ENCODE peak calls at places on chromosomes 2 and 18, in nine cellular contexts. One of them, this sample, is unnamed. For H3K4me1 and H3K36me3, the result is how much of the 10 kb centered on the place peaks cover.

GRCh38 chr2:1750270-1750934 is 6.1 kb upstream of the PXDN start:
- DNase-seq in mammary epithelial cell: no peak
- DNase-seq in transverse colon: no peak
- DNase-seq in lower lobe of right lung: no peak
- DNase-seq in fibroblast of lung: no peak
- DNase-seq in CD8-positive, alpha-beta T cell: no peak
- DNase-seq in CD8-positive, alpha-beta memory T cell: no peak
- DNase-seq in astrocyte: no peak
- DNase-seq in naive thymus-derived CD4-positive, alpha-beta T cell: no peak
- DNase-seq in this sample: no peak

GRCh38 chr2:174399171-174399570 is 3.6 kb downstream of the SCRN3 start:
- DNase-seq in mammary epithelial cell: no peak
- DNase-seq in transverse colon: no peak
- DNase-seq in lower lobe of right lung: no peak
- DNase-seq in fibroblast of lung: peak
- DNase-seq in CD8-positive, alpha-beta T cell: no peak
- DNase-seq in CD8-positive, alpha-beta memory T cell: no peak
- DNase-seq in astrocyte: peak
- DNase-seq in naive thymus-derived CD4-positive, alpha-beta T cell: no peak
- DNase-seq in this sample: no peak

GRCh38 chr2:186704897-186705296 is 11.0 kb downstream of the FAM171B start:
- DNase-seq in mammary epithelial cell: no peak
- DNase-seq in transverse colon: no peak
- DNase-seq in lower lobe of right lung: no peak
- DNase-seq in fibroblast of lung: no peak
- DNase-seq in CD8-positive, alpha-beta T cell: no peak
- DNase-seq in CD8-positive, alpha-beta memory T cell: no peak
- DNase-seq in astrocyte: no peak
- DNase-seq in naive thymus-derived CD4-positive, alpha-beta T cell: no peak
- DNase-seq in this sample: no peak

GRCh38 chr2:54206596-54206995 is 49.4 kb downstream of the TSPYL6 start:
- DNase-seq in mammary epithelial cell: peak
- DNase-seq in transverse colon: no peak
- DNase-seq in lower lobe of right lung: no peak
- DNase-seq in fibroblast of lung: peak
- DNase-seq in CD8-positive, alpha-beta T cell: no peak
- DNase-seq in CD8-positive, alpha-beta memory T cell: no peak
- DNase-seq in astrocyte: no peak
- DNase-seq in naive thymus-derived CD4-positive, alpha-beta T cell: no peak
- DNase-seq in this sample: no peak

GRCh38 chr2:113136828-113137775 is 9.7 kb downstream of the IL1RN start:
- DNase-seq in mammary epithelial cell: no peak
- DNase-seq in transverse colon: no peak
- DNase-seq in lower lobe of right lung: no peak
- DNase-seq in fibroblast of lung: no peak
- DNase-seq in CD8-positive, alpha-beta T cell: peak
- DNase-seq in CD8-positive, alpha-beta memory T cell: peak
- DNase-seq in astrocyte: no peak
- DNase-seq in naive thymus-derived CD4-positive, alpha-beta T cell: peak
- DNase-seq in this sample: peak

GRCh38 chr2:28621172-28622100 is 125.6 kb downstream of the PLB1 start:
- DNase-seq in mammary epithelial cell: peak
- DNase-seq in transverse colon: peak
- DNase-seq in lower lobe of right lung: peak
- DNase-seq in fibroblast of lung: peak
- DNase-seq in CD8-positive, alpha-beta T cell: peak
- DNase-seq in CD8-positive, alpha-beta memory T cell: peak
- DNase-seq in astrocyte: peak
- DNase-seq in naive thymus-derived CD4-positive, alpha-beta T cell: peak
- DNase-seq in this sample: peak

GRCh38 chr2:19758658-19759057 is 143.1 kb downstream of the TTC32 start:
- DNase-seq in mammary epithelial cell: no peak
- DNase-seq in transverse colon: no peak
- DNase-seq in lower lobe of right lung: no peak
- DNase-seq in fibroblast of lung: no peak
- DNase-seq in CD8-positive, alpha-beta T cell: no peak
- DNase-seq in CD8-positive, alpha-beta memory T cell: no peak
- DNase-seq in astrocyte: no peak
- DNase-seq in naive thymus-derived CD4-positive, alpha-beta T cell: no peak
- DNase-seq in this sample: no peak

GRCh38 chr2:187874786-187875185 is 320.6 kb upstream of the TFPI start:
- DNase-seq in mammary epithelial cell: no peak
- DNase-seq in transverse colon: no peak
- DNase-seq in lower lobe of right lung: no peak
- DNase-seq in fibroblast of lung: no peak
- DNase-seq in CD8-positive, alpha-beta T cell: no peak
- DNase-seq in CD8-positive, alpha-beta memory T cell: no peak
- DNase-seq in astrocyte: no peak
- DNase-seq in naive thymus-derived CD4-positive, alpha-beta T cell: no peak
- DNase-seq in this sample: no peak

GRCh38 chr18:45619062-45619825 is 4.0 kb downstream of the SLC14A2 start:
- DNase-seq in mammary epithelial cell: no peak
- DNase-seq in transverse colon: peak
- DNase-seq in lower lobe of right lung: no peak
- DNase-seq in fibroblast of lung: no peak
- DNase-seq in CD8-positive, alpha-beta T cell: no peak
- DNase-seq in CD8-positive, alpha-beta memory T cell: no peak
- DNase-seq in astrocyte: no peak
- DNase-seq in naive thymus-derived CD4-positive, alpha-beta T cell: no peak
- DNase-seq in this sample: peak
- H3K4me1 ChIP-seq in mammary epithelial cell: under half
- H3K4me1 ChIP-seq in transverse colon: under half
- H3K4me1 ChIP-seq in lower lobe of right lung: under half
- H3K4me1 ChIP-seq in fibroblast of lung: under half
- H3K4me1 ChIP-seq in CD8-positive, alpha-beta T cell: under half
- H3K4me1 ChIP-seq in CD8-positive, alpha-beta memory T cell: under half
- H3K4me1 ChIP-seq in astrocyte: under half
- H3K4me1 ChIP-seq in naive thymus-derived CD4-positive, alpha-beta T cell: under half
- H3K4me1 ChIP-seq in this sample: under half

GRCh38 chr2:204737296-204737695 is 192.0 kb downstream of the PARD3B start:
- DNase-seq in mammary epithelial cell: no peak
- DNase-seq in transverse colon: no peak
- DNase-seq in lower lobe of right lung: no peak
- DNase-seq in fibroblast of lung: no peak
- DNase-seq in CD8-positive, alpha-beta T cell: no peak
- DNase-seq in CD8-positive, alpha-beta memory T cell: no peak
- DNase-seq in astrocyte: no peak
- DNase-seq in naive thymus-derived CD4-positive, alpha-beta T cell: no peak
- DNase-seq in this sample: no peak

GRCh38 chr2:204743368-204743960 is 198.2 kb downstream of the PARD3B start:
- DNase-seq in mammary epithelial cell: no peak
- DNase-seq in transverse colon: no peak
- DNase-seq in lower lobe of right lung: no peak
- DNase-seq in fibroblast of lung: no peak
- DNase-seq in CD8-positive, alpha-beta T cell: no peak
- DNase-seq in CD8-positive, alpha-beta memory T cell: no peak
- DNase-seq in astrocyte: no peak
- DNase-seq in naive thymus-derived CD4-positive, alpha-beta T cell: no peak
- DNase-seq in this sample: no peak

DNA sequence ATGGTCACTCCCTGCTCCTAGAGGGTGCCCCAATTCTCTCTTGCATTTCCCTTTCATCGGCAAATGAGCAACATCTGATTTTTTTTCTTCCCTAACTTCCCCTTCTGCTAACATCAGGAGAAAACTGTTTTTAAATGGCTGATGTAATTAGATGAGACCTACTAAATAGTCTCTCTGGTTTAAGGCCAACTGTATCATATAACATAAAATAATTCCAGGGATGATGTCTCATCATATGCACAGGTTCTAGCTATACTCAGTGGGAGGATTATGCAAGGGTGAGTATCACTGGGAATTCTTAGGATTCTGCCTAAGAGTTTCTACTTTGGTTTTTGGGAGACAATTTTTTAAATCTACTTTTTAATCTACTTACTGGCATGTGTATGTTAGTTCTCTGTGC is 193.4 kb downstream of the PARD3B start:
- DNase-seq in mammary epithelial cell: no peak
- DNase-seq in transverse colon: no peak
- DNase-seq in lower lobe of right lung: no peak
- DNase-seq in fibroblast of lung: no peak
- DNase-seq in CD8-positive, alpha-beta T cell: no peak
- DNase-seq in CD8-positive, alpha-beta memory T cell: no peak
- DNase-seq in astrocyte: no peak
- DNase-seq in naive thymus-derived CD4-positive, alpha-beta T cell: no peak
- DNase-seq in this sample: no peak
- H3K36me3 ChIP-seq in mammary epithelial cell: under half
- H3K36me3 ChIP-seq in transverse colon: under half
- H3K36me3 ChIP-seq in lower lobe of right lung: under half
- H3K36me3 ChIP-seq in fibroblast of lung: under half
- H3K36me3 ChIP-seq in CD8-positive, alpha-beta T cell: under half
- H3K36me3 ChIP-seq in CD8-positive, alpha-beta memory T cell: under half
- H3K36me3 ChIP-seq in astrocyte: under half
- H3K36me3 ChIP-seq in naive thymus-derived CD4-positive, alpha-beta T cell: under half
- H3K36me3 ChIP-seq in this sample: under half

DNA sequence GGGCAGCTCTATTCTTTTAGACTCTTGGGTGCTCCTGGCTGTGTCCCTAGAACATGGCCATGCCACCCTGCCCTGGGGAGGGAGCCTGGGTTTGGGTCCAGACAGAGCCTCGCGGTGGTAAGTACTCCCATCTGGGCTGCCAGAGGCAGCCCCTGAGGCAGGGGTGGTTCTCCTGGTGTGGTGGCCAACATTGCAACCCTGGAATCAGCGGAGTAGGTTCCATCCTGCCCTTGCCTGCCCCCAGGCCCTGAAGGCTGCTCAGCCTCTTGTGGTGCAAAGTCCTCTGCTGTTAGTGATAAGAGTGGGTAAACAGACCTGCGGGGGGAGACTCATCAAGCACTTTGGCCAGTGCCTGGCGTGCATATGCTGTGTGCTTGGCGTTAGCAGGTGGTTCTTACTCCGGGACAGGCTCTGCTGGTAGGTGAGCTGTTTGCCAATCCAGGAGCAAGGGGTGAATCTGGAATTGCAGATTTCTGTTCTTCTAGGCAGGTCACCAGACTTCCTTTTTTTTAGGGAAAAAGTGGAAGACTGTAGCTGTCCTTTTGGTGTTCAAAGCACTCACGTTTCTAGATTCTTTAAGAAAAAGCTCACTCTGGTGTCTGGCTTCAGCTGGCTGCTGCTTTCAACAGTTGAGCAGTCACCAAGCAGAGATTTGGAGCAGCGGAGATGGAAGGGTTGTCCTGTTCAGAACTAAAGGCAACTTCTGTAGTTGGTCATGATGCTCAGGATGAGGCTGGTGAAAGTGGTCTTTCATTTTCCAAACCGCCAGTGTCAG is 3.2 kb downstream of the CNNM3 start:
- DNase-seq in mammary epithelial cell: no peak
- DNase-seq in transverse colon: peak
- DNase-seq in lower lobe of right lung: peak
- DNase-seq in fibroblast of lung: no peak
- DNase-seq in CD8-positive, alpha-beta T cell: no peak
- DNase-seq in CD8-positive, alpha-beta memory T cell: no peak
- DNase-seq in astrocyte: no peak
- DNase-seq in naive thymus-derived CD4-positive, alpha-beta T cell: no peak
- DNase-seq in this sample: peak
- H3K4me3 ChIP-seq in mammary epithelial cell: no peak
- H3K4me3 ChIP-seq in transverse colon: peak
- H3K4me3 ChIP-seq in lower lobe of right lung: peak
- H3K4me3 ChIP-seq in fibroblast of lung: no peak
- H3K4me3 ChIP-seq in CD8-positive, alpha-beta T cell: no peak
- H3K4me3 ChIP-seq in CD8-positive, alpha-beta memory T cell: no peak
- H3K4me3 ChIP-seq in astrocyte: no peak
- H3K4me3 ChIP-seq in naive thymus-derived CD4-positive, alpha-beta T cell: no peak
- H3K4me3 ChIP-seq in this sample: peak

GRCh38 chr2:45542013-45542412 is 69.1 kb downstream of the SRBD1 start:
- DNase-seq in mammary epithelial cell: no peak
- DNase-seq in transverse colon: no peak
- DNase-seq in lower lobe of right lung: no peak
- DNase-seq in fibroblast of lung: no peak
- DNase-seq in CD8-positive, alpha-beta T cell: no peak
- DNase-seq in CD8-positive, alpha-beta memory T cell: no peak
- DNase-seq in astrocyte: no peak
- DNase-seq in naive thymus-derived CD4-positive, alpha-beta T cell: no peak
- DNase-seq in this sample: no peak
- H3K4me1 ChIP-seq in mammary epithelial cell: under half
- H3K4me1 ChIP-seq in transverse colon: under half
- H3K4me1 ChIP-seq in lower lobe of right lung: under half
- H3K4me1 ChIP-seq in fibroblast of lung: under half
- H3K4me1 ChIP-seq in CD8-positive, alpha-beta T cell: under half
- H3K4me1 ChIP-seq in CD8-positive, alpha-beta memory T cell: under half
- H3K4me1 ChIP-seq in astrocyte: under half
- H3K4me1 ChIP-seq in naive thymus-derived CD4-positive, alpha-beta T cell: under half
- H3K4me1 ChIP-seq in this sample: under half

DNA sequence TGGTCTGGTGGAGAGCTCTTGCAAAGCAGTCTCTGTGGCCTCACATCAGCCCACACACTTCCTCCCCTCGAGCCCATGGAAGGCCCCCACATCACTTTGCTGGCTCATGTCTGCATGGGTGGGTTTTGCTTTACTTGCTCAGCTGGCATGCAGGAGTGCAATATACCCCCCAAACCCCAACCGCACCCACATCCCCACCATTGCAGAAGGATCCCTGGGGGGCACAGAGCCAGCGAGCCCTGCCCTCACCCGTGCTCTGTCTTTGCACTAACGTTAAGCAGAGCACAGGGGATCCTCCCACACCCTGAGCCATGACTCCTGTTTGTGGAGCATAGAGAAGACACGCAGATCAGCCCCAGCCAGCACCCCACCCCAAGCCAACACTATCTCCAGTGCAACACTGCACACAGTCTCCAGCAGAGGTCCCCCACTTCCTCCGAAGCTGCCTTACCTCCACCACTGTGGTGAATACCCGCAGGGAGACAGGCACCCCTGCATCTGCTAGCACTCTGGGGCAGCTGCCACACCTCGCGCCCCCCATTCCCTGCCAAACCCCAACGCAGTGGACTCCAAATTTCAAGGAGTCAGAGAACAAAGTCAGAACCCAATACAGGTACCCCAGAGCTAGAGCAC is 177.8 kb upstream of the RGPD4 start:
- DNase-seq in mammary epithelial cell: no peak
- DNase-seq in transverse colon: no peak
- DNase-seq in lower lobe of right lung: no peak
- DNase-seq in fibroblast of lung: no peak
- DNase-seq in CD8-positive, alpha-beta T cell: no peak
- DNase-seq in CD8-positive, alpha-beta memory T cell: no peak
- DNase-seq in astrocyte: no peak
- DNase-seq in naive thymus-derived CD4-positive, alpha-beta T cell: no peak
- DNase-seq in this sample: no peak
- H3K36me3 ChIP-seq in mammary epithelial cell: under half
- H3K36me3 ChIP-seq in transverse colon: under half
- H3K36me3 ChIP-seq in lower lobe of right lung: under half
- H3K36me3 ChIP-seq in fibroblast of lung: under half
- H3K36me3 ChIP-seq in CD8-positive, alpha-beta T cell: under half
- H3K36me3 ChIP-seq in CD8-positive, alpha-beta memory T cell: under half
- H3K36me3 ChIP-seq in astrocyte: under half
- H3K36me3 ChIP-seq in naive thymus-derived CD4-positive, alpha-beta T cell: under half
- H3K36me3 ChIP-seq in this sample: under half